ENCODE peak calls at places on chromosomes 2 and 18, in ten cellular contexts. One of them, this sample, is unnamed.

GRCh38 chr18:7664024-7664312 is 96.9 kb downstream of the PTPRM start:
- DNase-seq in AG09309: no peak
- DNase-seq in DND-41: no peak
- DNase-seq in WERI-Rb-1: no peak
- DNase-seq in upper lobe of right lung: no peak
- DNase-seq in thoracic aorta: no peak
- DNase-seq in GM12865: no peak
- DNase-seq in adrenal gland: no peak
- DNase-seq in HL-60: no peak
- DNase-seq in NB4: no peak
- DNase-seq in this sample: no peak

GRCh38 chr2:205069928-205070327 is 524.7 kb downstream of the PARD3B start:
- DNase-seq in AG09309: no peak
- DNase-seq in DND-41: no peak
- DNase-seq in WERI-Rb-1: no peak
- DNase-seq in upper lobe of right lung: no peak
- DNase-seq in thoracic aorta: no peak
- DNase-seq in GM12865: no peak
- DNase-seq in adrenal gland: no peak
- DNase-seq in HL-60: no peak
- DNase-seq in NB4: no peak
- DNase-seq in this sample: no peak

GRCh38 chr2:120349125-120349921 is 3.4 kb downstream of the INHBB start:
- DNase-seq in AG09309: no peak
- DNase-seq in DND-41: no peak
- DNase-seq in WERI-Rb-1: no peak
- DNase-seq in upper lobe of right lung: no peak
- DNase-seq in thoracic aorta: no peak
- DNase-seq in GM12865: no peak
- DNase-seq in adrenal gland: no peak
- DNase-seq in HL-60: no peak
- DNase-seq in NB4: no peak
- DNase-seq in this sample: no peak

GRCh38 chr2:10232096-10232815 is 70.4 kb upstream of the HPCAL1 start:
- DNase-seq in AG09309: no peak
- DNase-seq in DND-41: no peak
- DNase-seq in WERI-Rb-1: no peak
- DNase-seq in upper lobe of right lung: peak; percentile 48
- DNase-seq in thoracic aorta: no peak
- DNase-seq in GM12865: no peak
- DNase-seq in adrenal gland: no peak
- DNase-seq in HL-60: no peak
- DNase-seq in NB4: no peak
- DNase-seq in this sample: no peak

GRCh38 chr2:48715956-48716355 is 39.6 kb downstream of the LHCGR start:
- DNase-seq in AG09309: no peak
- DNase-seq in DND-41: no peak
- DNase-seq in WERI-Rb-1: no peak
- DNase-seq in upper lobe of right lung: no peak
- DNase-seq in thoracic aorta: no peak
- DNase-seq in GM12865: no peak
- DNase-seq in adrenal gland: no peak
- DNase-seq in HL-60: no peak
- DNase-seq in NB4: no peak
- DNase-seq in this sample: no peak

GRCh38 chr2:198173242-198173641 is 368.8 kb downstream of the PLCL1 start:
- DNase-seq in AG09309: no peak
- DNase-seq in DND-41: no peak
- DNase-seq in WERI-Rb-1: no peak
- DNase-seq in upper lobe of right lung: no peak
- DNase-seq in thoracic aorta: no peak
- DNase-seq in GM12865: no peak
- DNase-seq in adrenal gland: peak; percentile 41
- DNase-seq in HL-60: no peak
- DNase-seq in NB4: no peak
- DNase-seq in this sample: no peak

GRCh38 chr2:164737612-164738081 is 104.0 kb downstream of the COBLL1 start:
- DNase-seq in AG09309: peak; percentile 23
- DNase-seq in DND-41: peak; percentile 37
- DNase-seq in WERI-Rb-1: peak; percentile 78
- DNase-seq in upper lobe of right lung: peak; percentile 73
- DNase-seq in thoracic aorta: no peak
- DNase-seq in GM12865: peak; percentile 50
- DNase-seq in adrenal gland: peak; percentile 75
- DNase-seq in HL-60: peak; percentile 43
- DNase-seq in NB4: peak; percentile 67
- DNase-seq in this sample: peak; percentile 5

GRCh38 chr2:232331071-232331470 is 47.5 kb upstream of the ALPP start:
- DNase-seq in AG09309: no peak
- DNase-seq in DND-41: no peak
- DNase-seq in WERI-Rb-1: no peak
- DNase-seq in upper lobe of right lung: peak; percentile 69
- DNase-seq in thoracic aorta: no peak
- DNase-seq in GM12865: no peak
- DNase-seq in adrenal gland: no peak
- DNase-seq in HL-60: no peak
- DNase-seq in NB4: no peak
- DNase-seq in this sample: no peak

GRCh38 chr18:8260847-8261246 is 348.4 kb upstream of the RAB12 start:
- DNase-seq in AG09309: no peak
- DNase-seq in DND-41: no peak
- DNase-seq in WERI-Rb-1: no peak
- DNase-seq in upper lobe of right lung: no peak
- DNase-seq in thoracic aorta: no peak
- DNase-seq in GM12865: peak; percentile 8
- DNase-seq in adrenal gland: no peak
- DNase-seq in HL-60: no peak
- DNase-seq in NB4: no peak
- DNase-seq in this sample: no peak

GRCh38 chr2:167331636-167332232 is 443.5 kb downstream of the XIRP2 start:
- DNase-seq in AG09309: no peak
- DNase-seq in DND-41: no peak
- DNase-seq in WERI-Rb-1: peak; percentile 46
- DNase-seq in upper lobe of right lung: no peak
- DNase-seq in thoracic aorta: no peak
- DNase-seq in GM12865: peak; percentile 20
- DNase-seq in adrenal gland: no peak
- DNase-seq in HL-60: no peak
- DNase-seq in NB4: peak; percentile 9
- DNase-seq in this sample: no peak

GRCh38 chr18:12543697-12544096 is 114.2 kb downstream of the SPIRE1 start:
- DNase-seq in AG09309: peak; percentile 17
- DNase-seq in DND-41: no peak
- DNase-seq in WERI-Rb-1: no peak
- DNase-seq in upper lobe of right lung: no peak
- DNase-seq in thoracic aorta: no peak
- DNase-seq in GM12865: no peak
- DNase-seq in adrenal gland: no peak
- DNase-seq in HL-60: no peak
- DNase-seq in NB4: no peak
- DNase-seq in this sample: no peak

GRCh38 chr2:55232863-55233657 is 572 bp downstream of the RPS27A start:
- DNase-seq in AG09309: no peak
- DNase-seq in DND-41: peak; percentile 40
- DNase-seq in WERI-Rb-1: peak; percentile 23
- DNase-seq in upper lobe of right lung: peak; percentile 79
- DNase-seq in thoracic aorta: no peak
- DNase-seq in GM12865: peak; percentile 64
- DNase-seq in adrenal gland: peak; percentile 58
- DNase-seq in HL-60: no peak
- DNase-seq in NB4: peak; percentile 50
- DNase-seq in this sample: no peak

GRCh38 chr2:86492057-86492456 is 50.9 kb downstream of the KDM3A start:
- DNase-seq in AG09309: no peak
- DNase-seq in DND-41: no peak
- DNase-seq in WERI-Rb-1: no peak
- DNase-seq in upper lobe of right lung: no peak
- DNase-seq in thoracic aorta: no peak
- DNase-seq in GM12865: no peak
- DNase-seq in adrenal gland: no peak
- DNase-seq in HL-60: no peak
- DNase-seq in NB4: no peak
- DNase-seq in this sample: no peak

GRCh38 chr2:216328347-216328746 is 43.9 kb downstream of the MARCHF4 start:
- DNase-seq in AG09309: no peak
- DNase-seq in DND-41: no peak
- DNase-seq in WERI-Rb-1: no peak
- DNase-seq in upper lobe of right lung: no peak
- DNase-seq in thoracic aorta: no peak
- DNase-seq in GM12865: no peak
- DNase-seq in adrenal gland: no peak
- DNase-seq in HL-60: no peak
- DNase-seq in NB4: no peak
- DNase-seq in this sample: no peak
- TF ChIP-seq CTCF in AG09309: peak; percentile 53
- TF ChIP-seq CTCF in DND-41: peak; percentile 14
- TF ChIP-seq CTCF in WERI-Rb-1: peak; percentile 31
- TF ChIP-seq CTCF in upper lobe of right lung: peak; percentile 14
- TF ChIP-seq CTCF in thoracic aorta: no peak
- TF ChIP-seq CTCF in GM12865: no peak
- TF ChIP-seq CTCF in adrenal gland: no peak
- TF ChIP-seq CTCF in HL-60: no peak
- TF ChIP-seq CTCF in NB4: peak; percentile 26
- TF ChIP-seq CTCF in this sample: peak; percentile 19

GRCh38 chr2:57878573-57878910 is 168.1 kb upstream of the VRK2 start:
- DNase-seq in AG09309: no peak
- DNase-seq in DND-41: no peak
- DNase-seq in WERI-Rb-1: no peak
- DNase-seq in upper lobe of right lung: no peak
- DNase-seq in thoracic aorta: no peak
- DNase-seq in GM12865: no peak
- DNase-seq in adrenal gland: no peak
- DNase-seq in HL-60: no peak
- DNase-seq in NB4: no peak
- DNase-seq in this sample: no peak

GRCh38 chr2:57881998-57882884 is 164.4 kb upstream of the VRK2 start:
- DNase-seq in AG09309: peak; percentile 13
- DNase-seq in DND-41: no peak
- DNase-seq in WERI-Rb-1: no peak
- DNase-seq in upper lobe of right lung: no peak
- DNase-seq in thoracic aorta: no peak
- DNase-seq in GM12865: no peak
- DNase-seq in adrenal gland: peak; percentile 41
- DNase-seq in HL-60: no peak
- DNase-seq in NB4: no peak
- DNase-seq in this sample: no peak

GRCh38 chr2:57877811-57878572 is 168.6 kb upstream of the VRK2 start:
- DNase-seq in AG09309: no peak
- DNase-seq in DND-41: no peak
- DNase-seq in WERI-Rb-1: no peak
- DNase-seq in upper lobe of right lung: no peak
- DNase-seq in thoracic aorta: no peak
- DNase-seq in GM12865: no peak
- DNase-seq in adrenal gland: no peak
- DNase-seq in HL-60: no peak
- DNase-seq in NB4: no peak
- DNase-seq in this sample: no peak

GRCh38 chr2:57880967-57881366 is 165.6 kb upstream of the VRK2 start:
- DNase-seq in AG09309: no peak
- DNase-seq in DND-41: no peak
- DNase-seq in WERI-Rb-1: no peak
- DNase-seq in upper lobe of right lung: no peak
- DNase-seq in thoracic aorta: no peak
- DNase-seq in GM12865: no peak
- DNase-seq in adrenal gland: peak; percentile 66
- DNase-seq in HL-60: no peak
- DNase-seq in NB4: no peak
- DNase-seq in this sample: no peak

GRCh38 chr2:57880446-57880845 is 166.2 kb upstream of the VRK2 start:
- DNase-seq in AG09309: no peak
- DNase-seq in DND-41: no peak
- DNase-seq in WERI-Rb-1: no peak
- DNase-seq in upper lobe of right lung: no peak
- DNase-seq in thoracic aorta: no peak
- DNase-seq in GM12865: no peak
- DNase-seq in adrenal gland: no peak
- DNase-seq in HL-60: no peak
- DNase-seq in NB4: no peak
- DNase-seq in this sample: no peak
- H3K4me3 ChIP-seq in AG09309: no peak overlapping the region
- H3K4me3 ChIP-seq in DND-41: no peak overlapping the region
- H3K4me3 ChIP-seq in WERI-Rb-1: no peak overlapping the region
- H3K4me3 ChIP-seq in upper lobe of right lung: no peak overlapping the region
- H3K4me3 ChIP-seq in thoracic aorta: no peak overlapping the region
- H3K4me3 ChIP-seq in GM12865: no peak overlapping the region
- H3K4me3 ChIP-seq in adrenal gland: no peak overlapping the region
- H3K4me3 ChIP-seq in HL-60: no peak overlapping the region
- H3K4me3 ChIP-seq in NB4: no peak overlapping the region
- H3K4me3 ChIP-seq in this sample: no peak overlapping the region

GRCh38 chr2:74401891-74402290 is 19.5 kb downstream of the C2orf81 start:
- DNase-seq in AG09309: no peak
- DNase-seq in DND-41: no peak
- DNase-seq in WERI-Rb-1: no peak
- DNase-seq in upper lobe of right lung: no peak
- DNase-seq in thoracic aorta: no peak
- DNase-seq in GM12865: no peak
- DNase-seq in adrenal gland: no peak
- DNase-seq in HL-60: no peak
- DNase-seq in NB4: no peak
- DNase-seq in this sample: no peak

GRCh38 chr2:74396149-74396548 is 16.0 kb upstream of the DCTN1 start:
- DNase-seq in AG09309: no peak
- DNase-seq in DND-41: no peak
- DNase-seq in WERI-Rb-1: no peak
- DNase-seq in upper lobe of right lung: no peak
- DNase-seq in thoracic aorta: no peak
- DNase-seq in GM12865: no peak
- DNase-seq in adrenal gland: no peak
- DNase-seq in HL-60: no peak
- DNase-seq in NB4: no peak
- DNase-seq in this sample: no peak

GRCh38 chr2:74399785-74400184 is 19.7 kb upstream of the DCTN1 start:
- DNase-seq in AG09309: no peak
- DNase-seq in DND-41: no peak
- DNase-seq in WERI-Rb-1: no peak
- DNase-seq in upper lobe of right lung: no peak
- DNase-seq in thoracic aorta: no peak
- DNase-seq in GM12865: peak; percentile 67
- DNase-seq in adrenal gland: peak; percentile 26
- DNase-seq in HL-60: peak; percentile 26
- DNase-seq in NB4: peak; percentile 72
- DNase-seq in this sample: no peak
- TF ChIP-seq CTCF in AG09309: peak; percentile 63
- TF ChIP-seq CTCF in DND-41: peak; percentile 58
- TF ChIP-seq CTCF in WERI-Rb-1: peak; percentile 61
- TF ChIP-seq CTCF in upper lobe of right lung: peak; percentile 58
- TF ChIP-seq CTCF in thoracic aorta: no peak
- TF ChIP-seq CTCF in GM12865: peak; percentile 63
- TF ChIP-seq CTCF in adrenal gland: peak; percentile 59
- TF ChIP-seq CTCF in HL-60: peak; percentile 16
- TF ChIP-seq CTCF in NB4: peak; percentile 64
- TF ChIP-seq CTCF in this sample: peak; percentile 70

DNA sequence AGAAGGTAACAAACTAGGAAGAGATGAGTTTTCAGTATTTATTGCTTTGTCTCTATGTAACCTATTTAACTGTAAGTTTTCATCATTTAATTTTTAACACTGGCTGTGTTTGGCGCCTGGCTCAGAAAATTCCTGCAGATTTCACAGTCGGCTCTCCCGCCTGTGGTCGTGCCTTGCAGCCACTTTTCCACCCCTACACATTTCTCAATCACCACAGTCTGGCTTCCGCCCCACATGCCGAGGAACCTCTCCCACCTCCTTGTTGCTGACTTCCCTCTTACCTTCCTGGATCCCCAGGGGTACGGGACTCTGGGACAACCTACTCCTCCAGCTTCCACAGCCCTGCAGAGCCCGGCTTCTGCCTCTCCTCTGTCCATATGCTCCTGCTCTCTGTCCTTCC is 41.6 kb upstream of the MGAT4A start:
- DNase-seq in AG09309: no peak
- DNase-seq in DND-41: no peak
- DNase-seq in WERI-Rb-1: no peak
- DNase-seq in upper lobe of right lung: no peak
- DNase-seq in thoracic aorta: no peak
- DNase-seq in GM12865: no peak
- DNase-seq in adrenal gland: no peak
- DNase-seq in HL-60: peak; percentile 36
- DNase-seq in NB4: peak; percentile 64
- DNase-seq in this sample: no peak
- H3K4me3 ChIP-seq in AG09309: no peak overlapping the region
- H3K4me3 ChIP-seq in DND-41: peak overlapping the region; percentile 59
- H3K4me3 ChIP-seq in WERI-Rb-1: no peak overlapping the region
- H3K4me3 ChIP-seq in upper lobe of right lung: no peak overlapping the region
- H3K4me3 ChIP-seq in thoracic aorta: no peak overlapping the region
- H3K4me3 ChIP-seq in GM12865: no peak overlapping the region
- H3K4me3 ChIP-seq in adrenal gland: no peak overlapping the region
- H3K4me3 ChIP-seq in HL-60: no peak overlapping the region
- H3K4me3 ChIP-seq in NB4: no peak overlapping the region
- H3K4me3 ChIP-seq in this sample: no peak overlapping the region